ENCODE peak calls at places on chromosomes 3 and 15, in four cellular contexts. E is aorta; U is breast epithelium; L is effector memory CD4-positive, alpha-beta T cell. Y is an unnamed sample.

GRCh38 chr3:154243353-154243752 is 80.9 kb downstream of the DHX36 start:
- DNase-seq in E (no peak), U (no peak), L (no peak), Y (no peak)

GRCh38 chr3:170961616-170962400 is 53.4 kb upstream of the EIF5A2 start:
- DNase-seq in E (no peak), U (no peak), L (no peak), Y (no peak)

GRCh38 chr3:51718547-51719412 is 11.9 kb downstream of the GRM2 start:
- DNase-seq in E (no peak), U (no peak), L (peak; percentile 15), Y (peak; percentile 64)

GRCh38 chr3:193776626-193777025 is 183.6 kb downstream of the OPA1 start:
- DNase-seq in E (no peak), U (no peak), L (no peak), Y (no peak)

GRCh38 chr3:158713094-158713499 is 19.2 kb downstream of the RARRES1 start:
- DNase-seq in E (no peak), U (no peak), L (no peak), Y (no peak)

GRCh38 chr3:160003520-160004128 is 15.0 kb downstream of the IL12A start:
- DNase-seq in E (no peak), U (no peak), L (no peak), Y (peak; percentile 50)

GRCh38 chr3:149658444-149659172 is 783 bp upstream of the WWTR1 start:
- DNase-seq in E (peak; percentile 91), U (peak; percentile 86), L (peak; percentile 7), Y (no peak)

GRCh38 chr3:69972672-69973071 is 26.9 kb upstream of the SAMMSON start:
- DNase-seq in E (no peak), U (no peak), L (no peak), Y (no peak)

GRCh38 chr15:51879555-51879954 is 50.1 kb downstream of the TMOD3 start:
- DNase-seq in E (no peak), U (no peak), L (no peak), Y (no peak)

GRCh38 chr3:124563376-124563775 is 166.9 kb upstream of the UMPS start:
- DNase-seq in E (no peak), U (no peak), L (no peak), Y (no peak)

GRCh38 chr3:101279765-101280385 is 40.5 kb downstream of the IMPG2 start:
- DNase-seq in E (no peak), U (no peak), L (no peak), Y (no peak)

GRCh38 chr3:134332344-134332743 is 41.9 kb downstream of the AMOTL2 start:
- DNase-seq in E (peak; percentile 24), U (no peak), L (no peak), Y (no peak)

GRCh38 chr3:63015614-63016016 is 140.4 kb upstream of the CADPS start:
- DNase-seq in E (no peak), U (no peak), L (no peak), Y (peak; percentile 73)

GRCh38 chr15:53625260-53625659 is 134.2 kb downstream of the WDR72 start:
- DNase-seq in E (no peak), U (no peak), L (no peak), Y (peak; percentile 39)

GRCh38 chr3:30289751-30290150 is 316.6 kb upstream of the TGFBR2 start:
- DNase-seq in E (no peak), U (no peak), L (no peak), Y (no peak)

GRCh38 chr15:92343869-92344643 is 49.6 kb upstream of the ST8SIA2 start:
- DNase-seq in E (no peak), U (peak; percentile 56), L (no peak), Y (no peak)

GRCh38 chr3:27720029-27720518 is 2.0 kb downstream of the EOMES start:
- DNase-seq in E (no peak), U (no peak), L (no peak), Y (no peak)

GRCh38 chr3:113238503-113238902 is 27.1 kb downstream of the BOC start:
- DNase-seq in E (no peak), U (no peak), L (no peak), Y (no peak)

GRCh38 chr3:126529585-126530170 is 5.7 kb downstream of the CHST13 start:
- DNase-seq in E (peak; percentile 49), U (no peak), L (no peak), Y (no peak)

GRCh38 chr3:141306922-141307321 is 61.4 kb upstream of the ZBTB38 start:
- DNase-seq in E (no peak), U (no peak), L (peak; percentile 10), Y (no peak)

GRCh38 chr3:175386630-175387029 is 527.5 kb downstream of the NAALADL2 start:
- DNase-seq in E (no peak), U (no peak), L (no peak), Y (no peak)

GRCh38 chr3:8405144-8405543 is 96.5 kb upstream of the LMCD1 start:
- DNase-seq in E (no peak), U (no peak), L (no peak), Y (no peak)

GRCh38 chr15:38945551-38946298 is 381.1 kb upstream of the RASGRP1 start:
- DNase-seq in E (no peak), U (no peak), L (no peak), Y (no peak)

GRCh38 chr3:169865176-169865800 is 4.4 kb downstream of the LRRC31 start:
- DNase-seq in E (no peak), U (no peak), L (no peak), Y (no peak)

GRCh38 chr15:32837935-32838334 is 120.1 kb downstream of the GREM1 start:
- DNase-seq in E (no peak), U (no peak), L (no peak), Y (no peak)

GRCh38 chr3:108001457-108001856 is 89.4 kb downstream of the CD47 start:
- DNase-seq in E (no peak), U (no peak), L (no peak), Y (no peak)

GRCh38 chr3:47036145-47036544 is 56.7 kb downstream of the NBEAL2 start:
- DNase-seq in E (no peak), U (no peak), L (no peak), Y (no peak)

GRCh38 chr3:12286927-12287726 is 1.7 kb upstream of the PPARG start:
- DNase-seq in E (peak; percentile 78), U (no peak), L (no peak), Y (no peak)

GRCh38 chr3:50583897-50584296 is 14.6 kb downstream of the HEMK1 start:
- DNase-seq in E (no peak), U (peak; percentile 87), L (no peak), Y (no peak)

GRCh38 chr3:52774901-52775864 is 2.2 kb upstream of the ITIH1 start:
- DNase-seq in E (peak; percentile 51), U (no peak), L (no peak), Y (no peak)

GRCh38 chr3:167736997-167737396 is 1.5 kb downstream of the SERPINI1 start:
- DNase-seq in E (no peak), U (no peak), L (no peak), Y (no peak)

GRCh38 chr3:177491301-177492031 is 294.2 kb upstream of the TBL1XR1 start:
- DNase-seq in E (no peak), U (no peak), L (no peak), Y (no peak)

GRCh38 chr3:59334585-59334984 is 284.8 kb upstream of the CFAP20DC start:
- DNase-seq in E (no peak), U (no peak), L (no peak), Y (no peak)

GRCh38 chr3:197713477-197713822 is 23.3 kb downstream of the RUBCN start:
- DNase-seq in E (no peak), U (no peak), L (no peak), Y (no peak)

GRCh38 chr3:67737911-67738865 is 83.8 kb upstream of the SUCLG2 start:
- DNase-seq in E (no peak), U (no peak), L (no peak), Y (no peak)

GRCh38 chr3:150414273-150414672 is 6.2 kb downstream of the TSC22D2 start:
- DNase-seq in E (no peak), U (no peak), L (no peak), Y (no peak)

GRCh38 chr3:123080864-123081562 is 14.2 kb downstream of the PDIA5 start:
- DNase-seq in E (no peak), U (no peak), L (no peak), Y (no peak)

GRCh38 chr3:125052671-125053303 is 3.0 kb downstream of the HEG1 start:
- DNase-seq in E (no peak), U (no peak), L (no peak), Y (no peak)

GRCh38 chr3:188939799-188940198 is 232.0 kb upstream of the TPRG1 start:
- DNase-seq in E (no peak), U (no peak), L (no peak), Y (no peak)
- H3K27ac ChIP-seq in E (peak overlapping the region; percentile 42), U (peak overlapping the region; percentile 14), L (no peak overlapping the region), Y (no peak overlapping the region)

DNA sequence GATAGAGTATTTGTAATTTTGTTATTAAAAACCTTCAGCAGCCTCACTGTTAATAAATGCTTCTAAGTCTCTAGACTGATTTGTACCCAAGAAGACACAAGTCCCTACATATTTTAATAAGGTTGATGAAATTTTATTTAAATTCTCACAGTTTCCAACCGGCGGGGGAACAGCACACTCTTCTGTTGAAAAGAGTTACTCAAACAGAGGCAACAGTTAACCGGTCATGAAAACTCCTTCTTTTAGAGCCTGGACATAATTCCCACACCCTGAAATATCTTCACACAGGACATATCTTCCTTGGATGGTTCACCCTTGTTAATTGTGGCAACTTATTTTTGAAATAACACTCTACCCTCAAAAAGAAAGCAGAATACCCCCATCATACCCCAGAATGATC is 278.8 kb downstream of the FOXP1 start:
- DNase-seq in E (no peak), U (no peak), L (no peak), Y (no peak)
- H3K4me3 ChIP-seq in E (peak overlapping the region; percentile 59), U (no peak overlapping the region), L (peak overlapping the region; percentile 44), Y (peak overlapping the region; percentile 45)

GRCh38 chr3:188947401-188947982 is 224.3 kb upstream of the TPRG1 start:
- DNase-seq in E (peak; percentile 91), U (peak; percentile 91), L (no peak), Y (peak; percentile 66)
- H3K4me1 ChIP-seq in E (peaks cover 9% of the 10 kb centered on the region), U (peaks cover 37% of the 10 kb centered on the region), L (no peaks in the 10 kb centered on the region), Y (peaks cover 3% of the 10 kb centered on the region)

DNA sequence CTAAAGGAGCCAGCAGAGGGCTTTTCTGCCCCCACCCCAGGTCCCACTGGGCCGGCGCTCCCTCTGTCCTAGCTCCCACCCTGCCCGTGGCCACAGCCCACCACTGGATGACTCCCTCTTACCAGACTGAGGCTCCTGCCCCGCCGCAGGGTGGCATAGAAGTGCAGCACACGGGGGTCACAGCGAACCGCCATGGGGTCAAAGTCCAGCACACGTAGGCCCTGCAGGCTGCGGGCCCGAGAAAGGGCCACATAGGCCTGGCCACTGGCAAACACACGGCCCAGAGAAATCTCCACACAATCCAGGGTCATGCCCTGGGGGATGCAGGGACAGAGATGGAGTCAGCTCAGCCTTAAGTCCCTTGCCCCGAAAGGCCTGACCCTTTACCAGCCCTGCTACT is 9.0 kb downstream of the PIF1 start:
- DNase-seq in E (no peak), U (no peak), L (no peak), Y (no peak)
- H3K27ac ChIP-seq in E (no peak overlapping the region), U (no peak overlapping the region), L (no peak overlapping the region), Y (no peak overlapping the region)

GRCh38 chr3:184602406-184603155 is 41.0 kb downstream of the EPHB3 start:
- DNase-seq in E (no peak), U (no peak), L (no peak), Y (no peak)

GRCh38 chr3:184604039-184604955 is 42.7 kb downstream of the EPHB3 start:
- DNase-seq in E (no peak), U (no peak), L (no peak), Y (peak; percentile 71)

GRCh38 chr3:184601576-184602405 is 40.2 kb downstream of the EPHB3 start:
- DNase-seq in E (no peak), U (no peak), L (no peak), Y (no peak)

GRCh38 chr3:184603156-184604030 is 41.8 kb downstream of the EPHB3 start:
- DNase-seq in E (no peak), U (no peak), L (no peak), Y (no peak)

GRCh38 chr3:184604956-184605290 is 43.3 kb downstream of the EPHB3 start:
- DNase-seq in E (no peak), U (no peak), L (no peak), Y (no peak)
- H3K4me3 ChIP-seq in E (no peak overlapping the region), U (no peak overlapping the region), L (no peak overlapping the region), Y (no peak overlapping the region)

Y was measured in iPS DF 6.9.